ENCODE peak calls at places on chromosome 15, in seven cellular contexts. C is stimulated activated CD4-positive, alpha-beta T cell treated with anti-CD3 and anti-CD28 coated beads, TNF-alpha, amount 100 ng/mL, for 24 hours; V is head of caudate nucleus; T is CD4-positive, alpha-beta T cell; D is H1; K is AG08395; I is transverse colon. Z is an unnamed sample.
A peak's percentile ranks its signal among the peaks of the same experiment; 100 is the strongest.

GRCh38 chr15:42366151-42366550 is 6.8 kb downstream of the CAPN3 start:
- DNase-seq in C (no peak), V (no peak), T (no peak), D (no peak), K (no peak), I (no peak), Z (no peak)

GRCh38 chr15:60118564-60119080 is 114.5 kb downstream of the FOXB1 start:
- DNase-seq in C (no peak), V (no peak), T (no peak), D (no peak), K (no peak), I (no peak), Z (no peak)

GRCh38 chr15:97745481-97746071 is 214.9 kb upstream of the ARRDC4 start:
- DNase-seq in C (no peak), V (no peak), T (peak; percentile 9), D (no peak), K (no peak), I (peak; percentile 48), Z (no peak)

GRCh38 chr15:100572362-100572983 is 29.5 kb downstream of the LINS1 start:
- DNase-seq in C (no peak), V (no peak), T (no peak), D (no peak), K (peak; percentile 16), I (no peak), Z (peak; percentile 36)

GRCh38 chr15:70038730-70039392 is 58.9 kb downstream of the TLE3 start:
- DNase-seq in C (no peak), V (no peak), T (no peak), D (no peak), K (no peak), I (no peak), Z (no peak)

GRCh38 chr15:94503293-94503692 is 271.9 kb downstream of the MCTP2 start:
- DNase-seq in C (no peak), V (no peak), T (no peak), D (no peak), K (no peak), I (no peak), Z (no peak)

GRCh38 chr15:70262591-70263274 is 165.0 kb upstream of the TLE3 start:
- DNase-seq in C (no peak), V (peak; percentile 54), T (no peak), D (no peak), K (no peak), I (no peak), Z (no peak)

GRCh38 chr15:70559223-70559823 is 204.0 kb downstream of the UACA start:
- DNase-seq in C (no peak), V (peak; percentile 31), T (peak; percentile 65), D (no peak), K (peak; percentile 48), I (peak; percentile 51), Z (peak; percentile 35)

GRCh38 chr15:57343526-57343925 is 32.8 kb upstream of the CGNL1 start:
- DNase-seq in C (no peak), V (no peak), T (no peak), D (no peak), K (no peak), I (no peak), Z (no peak)

GRCh38 chr15:43749690-43750345 is 3.6 kb downstream of the PDIA3 start:
- DNase-seq in C (peak; percentile 6), V (no peak), T (peak; percentile 13), D (no peak), K (no peak), I (no peak), Z (no peak)

GRCh38 chr15:61700803-61701202 is 359.4 kb downstream of the VPS13C start:
- DNase-seq in C (no peak), V (no peak), T (no peak), D (no peak), K (no peak), I (no peak), Z (no peak)

GRCh38 chr15:81323944-81324881 is at the start of gene STARD5:
- DNase-seq in C (peak; percentile 95), V (peak; percentile 99), T (peak; percentile 92), D (peak; percentile 90), K (peak; percentile 99), I (peak; percentile 100), Z (peak; percentile 98)

GRCh38 chr15:48644827-48645557 is 517 bp downstream of the FBN1 start:
- DNase-seq in C (no peak), V (peak; percentile 84), T (no peak), D (no peak), K (peak; percentile 37), I (no peak), Z (peak; percentile 74)

GRCh38 chr15:88913017-88913849 is at the start of gene MFGE8:
- DNase-seq in C (no peak), V (peak; percentile 67), T (peak; percentile 69), D (peak; percentile 71), K (peak; percentile 81), I (peak; percentile 69), Z (peak; percentile 88)